ENCODE peak calls at places on chromosomes 2 and 18, in six cellular contexts. U, H, F, R, G and N are unnamed samples.
A peak's percentile ranks its signal among the peaks of the same experiment; 100 is the strongest.

GRCh38 chr18:12053312-12053711 is 40.3 kb upstream of the ANKRD62 start:
- DNase-seq in G (no peak), H (no peak), R (no peak), U (no peak), F (no peak), N (no peak)

GRCh38 chr2:132582360-132582759 is 87.6 kb downstream of the LYPD1 start:
- DNase-seq in G (peak; percentile 39), U (no peak), H (no peak), F (no peak), R (no peak), N (no peak)

GRCh38 chr2:219918929-219919328 is 291.5 kb downstream of the SLC4A3 start:
- DNase-seq in R (no peak), G (no peak), F (no peak), H (no peak), U (no peak), N (no peak)

GRCh38 chr2:197307933-197308521 is 2.6 kb downstream of the ANKRD44 start:
- DNase-seq in G (no peak), H (no peak), F (no peak), U (no peak), R (no peak), N (no peak)

GRCh38 chr18:13051950-13052349 is 60.8 kb downstream of the CEP192 start:
- DNase-seq in R (no peak), U (no peak), H (no peak), G (no peak), F (no peak), N (no peak)

GRCh38 chr2:241561811-241562210 is 3.3 kb downstream of the BOK start:
- DNase-seq in G (peak; percentile 79), R (no peak), H (no peak), F (peak; percentile 78), U (peak; percentile 95), N (no peak)

GRCh38 chr18:71045331-71046065 is 756.7 kb downstream of the SOCS6 start:
- DNase-seq in F (no peak), H (no peak), G (no peak), R (no peak), U (no peak), N (no peak)

GRCh38 chr2:42878581-42878980 is 86.2 kb upstream of the HAAO start:
- DNase-seq in F (no peak), H (no peak), U (no peak), G (no peak), R (no peak), N (no peak)

GRCh38 chr18:22230403-22231042 is 61.1 kb downstream of the GATA6 start:
- DNase-seq in F (no peak), R (no peak), H (no peak), U (no peak), G (no peak), N (no peak)

GRCh38 chr2:47008381-47009280 is 93.0 kb upstream of the MCFD2 start:
- DNase-seq in U (peak; percentile 86), G (no peak), H (no peak), F (peak; percentile 75), R (no peak), N (no peak)

GRCh38 chr2:71798266-71799012 is 345.1 kb downstream of the DYSF start:
- DNase-seq in F (peak; percentile 48), H (no peak), U (peak; percentile 73), R (peak; percentile 74), G (no peak), N (no peak)

GRCh38 chr18:906416-907170 is 1.9 kb downstream of the ADCYAP1 start:
- DNase-seq in R (no peak), U (no peak), G (no peak), H (no peak), F (no peak), N (no peak)

GRCh38 chr18:26436176-26437031 is 111.9 kb downstream of the KCTD1 start:
- DNase-seq in U (no peak), G (no peak), F (no peak), R (peak; percentile 52), H (no peak), N (no peak)

GRCh38 chr2:97095661-97096060 is 979 bp upstream of the FAHD2B start:
- DNase-seq in R (no peak), U (no peak), F (no peak), G (no peak), H (no peak), N (no peak)

GRCh38 chr18:79578396-79579260 is 101.0 kb upstream of the CTDP1 start:
- DNase-seq in R (no peak), U (peak; percentile 69), G (no peak), F (no peak), H (no peak), N (no peak)

GRCh38 chr18:50356036-50356945 is 18.6 kb upstream of the SKA1 start:
- DNase-seq in G (no peak), U (no peak), R (no peak), H (no peak), F (no peak), N (no peak)

GRCh38 chr18:59907660-59908059 is 7.9 kb downstream of the PMAIP1 start:
- DNase-seq in H (no peak), G (no peak), U (no peak), F (no peak), R (no peak), N (no peak)

GRCh38 chr18:59904051-59904601 is 4.3 kb downstream of the PMAIP1 start:
- DNase-seq in U (no peak), F (no peak), R (no peak), H (no peak), G (no peak), N (no peak)

GRCh38 chr18:59907172-59907571 is 7.4 kb downstream of the PMAIP1 start:
- DNase-seq in H (no peak), G (no peak), F (no peak), R (no peak), U (no peak), N (no peak)

GRCh38 chr18:59906203-59906602 is 6.4 kb downstream of the PMAIP1 start:
- DNase-seq in F (no peak), R (no peak), G (no peak), H (no peak), U (no peak), N (no peak)

DNA sequence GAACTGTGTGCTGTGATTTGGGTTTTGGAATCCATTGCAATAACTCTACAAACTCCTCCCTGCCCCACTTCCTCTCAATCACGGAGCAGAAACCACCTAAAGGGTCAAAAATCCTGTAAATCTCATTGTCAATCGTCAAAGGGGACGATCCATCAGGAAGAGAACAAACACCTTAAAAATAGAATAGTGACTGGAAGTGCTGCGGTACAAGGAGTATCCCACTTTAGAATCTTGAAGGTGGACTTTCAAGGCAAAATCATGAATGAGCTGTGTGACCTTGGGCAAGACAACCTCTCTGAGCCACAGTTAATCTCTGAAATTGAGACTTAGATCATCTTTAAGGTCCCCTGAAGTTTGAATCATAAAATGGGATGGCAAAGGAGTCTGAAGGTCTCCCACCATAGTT is 5.9 kb downstream of the PMAIP1 start:
- DNase-seq in R (no peak), H (no peak), G (no peak), U (no peak), F (no peak), N (no peak)
- H3K27ac ChIP-seq in R (no peak overlapping the region), H (no peak overlapping the region), G (no peak overlapping the region), U (no peak overlapping the region), F (no peak overlapping the region), N (no peak overlapping the region)

DNA sequence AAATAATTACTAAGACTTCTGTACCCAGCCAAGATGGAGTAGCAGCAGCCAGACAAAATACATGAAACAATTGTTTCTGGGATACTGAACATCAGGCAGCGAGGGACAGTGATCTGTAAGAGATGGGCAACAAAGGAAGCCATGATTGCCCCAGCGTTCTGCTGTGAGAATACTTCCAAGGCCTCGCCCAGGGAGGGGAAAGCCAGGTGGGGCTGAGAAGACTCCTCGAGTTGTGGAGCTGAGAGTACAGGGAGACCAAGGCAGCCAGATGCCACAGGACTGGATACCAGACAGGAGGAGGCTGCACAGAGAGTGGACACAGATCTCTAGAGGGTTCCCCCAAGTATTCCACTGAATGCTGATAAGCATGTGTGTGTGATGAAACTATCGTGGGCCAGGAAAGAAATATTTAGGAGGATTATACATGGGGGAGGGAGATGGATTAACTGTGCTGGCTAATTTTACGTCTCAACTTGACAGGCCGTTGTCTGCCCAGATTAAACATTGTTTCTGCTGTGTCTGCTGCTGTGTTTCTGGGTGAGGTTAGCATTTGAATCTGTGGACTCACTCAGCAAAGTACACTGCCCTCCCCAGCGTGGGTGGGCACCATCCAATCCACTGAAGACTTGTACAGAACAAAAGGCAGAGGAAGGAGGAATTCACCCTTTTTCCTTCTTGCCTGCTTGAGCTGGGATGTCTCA is 10.2 kb upstream of the LIMS2 start:
- DNase-seq in R (no peak), H (no peak), F (no peak), G (no peak), U (no peak), N (no peak)
- H3K27ac ChIP-seq in R (no peak overlapping the region), H (no peak overlapping the region), F (no peak overlapping the region), G (no peak overlapping the region), U (no peak overlapping the region), N (no peak overlapping the region)

DNA sequence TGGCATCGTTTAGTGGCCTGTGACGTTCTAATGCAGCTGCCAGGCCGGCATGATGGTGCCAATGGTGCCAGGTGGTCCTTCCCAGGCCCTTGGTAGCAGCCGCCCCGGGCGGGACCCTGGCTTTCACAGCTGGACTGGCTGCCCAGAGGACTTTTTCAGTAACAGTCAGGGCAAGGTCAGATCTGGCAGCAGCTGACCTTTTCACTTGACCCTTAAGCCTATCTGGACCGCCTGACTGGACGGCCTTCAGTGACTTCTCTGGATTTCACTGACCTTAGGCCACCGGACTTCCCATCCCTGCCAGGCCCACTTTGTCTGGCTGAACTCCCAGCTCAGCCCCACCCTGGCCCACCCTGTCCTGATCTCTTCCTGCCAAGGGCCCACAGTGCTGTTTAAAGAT is 15.9 kb downstream of the TRIB2 start:
- DNase-seq in F (no peak), R (no peak), G (no peak), H (no peak), U (no peak), N (no peak)
- H3K27ac ChIP-seq in F (peak overlapping the region; percentile 86), R (no peak overlapping the region), G (peak overlapping the region; percentile 47), H (no peak overlapping the region), U (no peak overlapping the region), N (no peak overlapping the region)

GRCh38 chr2:180472133-180472532 is 465.0 kb upstream of the CWC22 start:
- DNase-seq in H (no peak), R (no peak), F (no peak), G (no peak), U (no peak), N (no peak)

GRCh38 chr2:180478883-180479282 is 471.8 kb upstream of the CWC22 start:
- DNase-seq in R (no peak), H (no peak), G (no peak), F (no peak), U (no peak), N (no peak)

DNA sequence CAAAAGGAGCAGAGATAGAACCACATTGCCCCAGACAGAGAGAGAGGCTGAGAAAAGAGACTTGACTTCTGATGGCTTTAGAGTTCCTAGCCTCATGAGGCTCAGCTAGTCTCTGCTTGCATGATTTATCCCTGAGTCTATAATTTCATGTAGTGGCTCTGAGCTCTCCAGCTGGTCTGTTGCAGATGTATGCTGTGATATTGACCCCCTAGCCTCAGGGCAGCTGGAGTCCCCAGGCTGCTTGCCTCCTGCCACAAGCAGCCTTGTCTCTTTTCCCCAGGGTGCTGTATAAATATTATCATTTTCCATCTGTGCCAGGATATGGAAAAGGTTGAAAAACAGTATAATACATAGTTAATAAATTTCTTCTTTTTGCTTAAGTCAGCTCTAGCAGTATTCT is 467.6 kb upstream of the CWC22 start:
- DNase-seq in R (no peak), H (no peak), G (no peak), F (no peak), U (no peak), N (no peak)
- H3K27ac ChIP-seq in R (no peak overlapping the region), H (no peak overlapping the region), G (no peak overlapping the region), F (no peak overlapping the region), U (no peak overlapping the region), N (no peak overlapping the region)